ENCODE peak calls at places on chromosomes 5 and 9, in nine cellular contexts. M, J, B, T, P, Y, D, Q and X are unnamed samples.

GRCh38 chr5:139952464-139953070 is 90.5 kb downstream of the NRG2 start:
- DNase-seq in Y (no peak), B (no peak), T (no peak), D (no peak), M (no peak), P (no peak), Q (no peak), J (no peak), X (no peak)

GRCh38 chr5:99315413-99316178 is 386.8 kb upstream of the CHD1 start:
- DNase-seq in Y (no peak), Q (no peak), D (no peak), P (no peak), M (no peak), T (no peak), J (no peak), B (no peak), X (no peak)

GRCh38 chr5:56641635-56642255 is 173.6 kb upstream of the MAP3K1 start:
- DNase-seq in P (no peak), M (no peak), D (no peak), B (no peak), Q (peak; percentile 69), J (no peak), T (no peak), Y (peak; percentile 9), X (no peak)

GRCh38 chr5:172849636-172850453 is 15.8 kb downstream of the ERGIC1 start:
- DNase-seq in D (no peak), T (no peak), B (peak; percentile 84), M (no peak), Q (peak; percentile 95), J (no peak), Y (peak; percentile 41), P (no peak), X (peak; percentile 35)

GRCh38 chr5:81125959-81126358 is 107.2 kb upstream of the CKMT2 start:
- DNase-seq in P (no peak), D (peak; percentile 44), T (no peak), M (no peak), Q (peak; percentile 88), Y (peak; percentile 30), J (peak; percentile 26), B (peak; percentile 8), X (no peak)

GRCh38 chr5:150660108-150660831 is 781 bp upstream of the MYOZ3 start:
- DNase-seq in Q (no peak), D (no peak), P (no peak), B (no peak), Y (no peak), T (no peak), J (no peak), M (no peak), X (no peak)

GRCh38 chr9:126436545-126437269 is 110.1 kb downstream of the MVB12B start:
- DNase-seq in Y (no peak), Q (no peak), J (peak; percentile 16), B (no peak), D (peak; percentile 22), P (no peak), M (no peak), T (no peak), X (peak; percentile 84)

GRCh38 chr9:100352201-100352726 is 478 bp downstream of the TEX10 start:
- DNase-seq in Q (peak; percentile 19), J (peak; percentile 61), M (peak; percentile 43), D (peak; percentile 10), P (no peak), B (peak; percentile 13), Y (peak; percentile 24), T (peak; percentile 39), X (peak; percentile 51)

GRCh38 chr9:123267481-123268239 is 726 bp downstream of the STRBP start:
- DNase-seq in J (peak; percentile 32), B (no peak), T (no peak), M (no peak), D (no peak), Y (peak; percentile 26), Q (peak; percentile 48), P (no peak), X (no peak)

GRCh38 chr9:123269316-123269715 is 930 bp upstream of the STRBP start:
- DNase-seq in J (peak; percentile 16), T (no peak), D (no peak), Y (no peak), Q (no peak), B (no peak), M (no peak), P (no peak), X (no peak)

GRCh38 chr9:123266655-123267421 is 1.5 kb downstream of the STRBP start:
- DNase-seq in T (no peak), J (no peak), B (no peak), Q (no peak), D (no peak), Y (no peak), P (no peak), M (no peak), X (peak; percentile 28)

GRCh38 chr9:123268950-123269302 is 540 bp upstream of the STRBP start:
- DNase-seq in M (no peak), J (no peak), B (no peak), D (no peak), Y (no peak), Q (no peak), P (no peak), T (no peak), X (no peak)

DNA sequence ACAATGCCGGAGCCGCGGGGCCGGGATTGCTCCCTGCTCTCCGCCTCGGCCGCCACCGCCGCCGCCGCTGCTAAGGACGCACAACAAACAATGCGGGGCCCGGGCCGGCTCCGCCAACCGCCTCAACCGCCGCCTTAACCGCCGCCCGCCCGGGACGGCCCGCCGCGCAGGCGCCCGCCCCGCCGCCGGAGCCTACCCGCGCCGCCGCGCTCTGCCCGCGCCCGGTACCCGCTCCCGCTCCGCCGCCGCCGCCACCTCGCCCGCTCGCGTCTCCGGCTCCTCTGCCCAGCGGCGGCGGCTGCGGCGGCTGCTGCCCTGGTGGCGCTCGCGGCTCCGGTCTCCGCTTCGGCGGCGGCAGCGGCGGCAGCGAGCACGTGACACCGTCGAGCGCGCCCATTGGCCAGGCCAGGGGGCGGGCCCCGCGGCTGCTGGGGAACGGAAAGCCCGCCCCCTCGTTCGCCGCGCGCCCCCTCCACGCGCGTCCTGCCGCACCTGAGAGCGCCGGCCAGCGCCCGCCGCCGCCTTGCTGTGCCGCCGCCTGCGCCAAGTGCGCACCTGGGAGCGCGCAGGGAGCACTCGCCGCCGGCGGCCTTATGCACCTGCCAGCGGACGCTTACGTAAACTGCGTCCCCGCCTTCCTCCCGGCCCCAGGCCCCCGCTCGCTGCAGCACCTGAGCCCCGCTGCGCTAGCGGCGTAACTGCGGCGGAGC is at the start of gene STRBP:
- DNase-seq in J (peak; percentile 89), P (peak; percentile 94), D (peak; percentile 61), T (peak; percentile 93), B (peak; percentile 90), Y (peak; percentile 96), M (peak; percentile 85), Q (peak; percentile 94), X (peak; percentile 99)
- TF ChIP-seq POLR2A in J (no peak), P (no peak), D (no peak), T (peak; percentile 55), B (peak; percentile 47), Y (no peak), M (peak; percentile 51), Q (peak; percentile 95), X (peak; percentile 69)

GRCh38 chr9:70420267-70421019 is 6.0 kb upstream of the KLF9 start:
- DNase-seq in Y (peak; percentile 97), M (peak; percentile 59), Q (peak; percentile 96), D (peak; percentile 82), B (peak; percentile 96), T (peak; percentile 95), J (peak; percentile 73), P (peak; percentile 82), X (peak; percentile 85)

GRCh38 chr9:70419546-70420266 is 5.2 kb upstream of the KLF9 start:
- DNase-seq in T (peak; percentile 96), P (peak; percentile 73), Q (peak; percentile 97), J (peak; percentile 94), Y (peak; percentile 98), B (peak; percentile 98), M (peak; percentile 90), D (peak; percentile 96), X (peak; percentile 92)

GRCh38 chr9:70421020-70421271 is 6.5 kb upstream of the KLF9 start:
- DNase-seq in D (no peak), P (no peak), Q (no peak), T (no peak), J (no peak), Y (no peak), B (no peak), M (no peak), X (no peak)

GRCh38 chr9:70421272-70422180 is 7.1 kb upstream of the KLF9 start:
- DNase-seq in M (no peak), Y (peak; percentile 33), P (peak; percentile 48), J (peak; percentile 17), D (peak; percentile 54), B (no peak), Q (peak; percentile 41), T (no peak), X (no peak)

DNA sequence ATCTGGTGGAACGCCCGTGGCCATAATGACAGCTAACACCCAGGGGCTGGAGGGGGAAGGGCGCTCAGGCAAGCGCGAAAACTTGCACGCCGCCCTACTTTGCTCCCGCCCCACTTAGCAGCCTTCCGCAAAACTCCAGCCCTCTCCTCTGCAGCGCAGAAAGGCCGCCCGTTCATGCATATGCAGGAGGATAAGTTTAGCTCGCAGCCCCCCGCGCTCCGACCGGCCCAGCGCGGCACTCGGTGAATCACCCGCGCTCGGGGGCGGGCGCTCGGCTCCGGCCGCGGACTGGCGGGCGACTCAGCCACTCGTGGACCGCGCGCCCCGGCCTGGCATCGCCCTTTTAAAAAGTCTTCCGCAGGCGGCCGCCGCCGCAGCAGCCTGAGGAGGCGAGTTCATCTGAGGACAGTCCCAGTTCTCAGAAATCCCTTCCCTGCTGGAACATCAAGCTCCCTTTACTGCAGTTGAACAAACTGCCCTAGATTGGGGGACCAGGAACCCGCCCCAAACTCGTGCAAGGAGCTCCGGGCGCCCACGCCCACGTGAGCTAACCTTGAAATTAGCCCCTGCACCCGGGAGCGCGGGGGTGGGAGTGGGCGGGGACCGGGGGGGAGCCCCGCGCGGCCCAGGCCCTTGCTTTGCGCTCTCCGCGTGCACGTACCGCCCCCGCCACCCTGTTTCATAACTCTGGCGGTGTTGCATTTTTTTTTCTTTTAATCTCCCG is 4.5 kb upstream of the KLF9 start:
- DNase-seq in Q (peak; percentile 98), J (peak; percentile 91), P (peak; percentile 86), M (peak; percentile 87), B (peak; percentile 96), Y (peak; percentile 96), D (peak; percentile 96), T (peak; percentile 97), X (peak; percentile 94)
- TF ChIP-seq POLR2A in Q (peak; percentile 93), J (peak; percentile 50), P (no peak), M (peak; percentile 36), B (peak; percentile 81), Y (no peak), D (peak; percentile 81), T (peak; percentile 94), X (peak; percentile 29)

GRCh38 chr5:10301266-10301665 is 6.4 kb downstream of the CMBL start:
- DNase-seq in J (no peak), B (no peak), M (no peak), Q (peak; percentile 22), P (no peak), Y (peak; percentile 23), T (no peak), D (no peak), X (no peak)

GRCh38 chr5:10303201-10303600 is 4.5 kb downstream of the CMBL start:
- DNase-seq in D (no peak), P (no peak), M (no peak), B (no peak), Y (no peak), J (no peak), Q (no peak), T (no peak), X (no peak)

GRCh38 chr5:10303699-10304170 is 4.0 kb downstream of the CMBL start:
- DNase-seq in J (no peak), T (no peak), Q (no peak), D (no peak), P (no peak), B (no peak), Y (peak; percentile 48), M (no peak), X (no peak)

GRCh38 chr5:10300246-10300645 is 7.5 kb downstream of the CMBL start:
- DNase-seq in B (no peak), Y (no peak), T (no peak), D (no peak), Q (no peak), M (no peak), J (no peak), P (no peak), X (no peak)

DNA sequence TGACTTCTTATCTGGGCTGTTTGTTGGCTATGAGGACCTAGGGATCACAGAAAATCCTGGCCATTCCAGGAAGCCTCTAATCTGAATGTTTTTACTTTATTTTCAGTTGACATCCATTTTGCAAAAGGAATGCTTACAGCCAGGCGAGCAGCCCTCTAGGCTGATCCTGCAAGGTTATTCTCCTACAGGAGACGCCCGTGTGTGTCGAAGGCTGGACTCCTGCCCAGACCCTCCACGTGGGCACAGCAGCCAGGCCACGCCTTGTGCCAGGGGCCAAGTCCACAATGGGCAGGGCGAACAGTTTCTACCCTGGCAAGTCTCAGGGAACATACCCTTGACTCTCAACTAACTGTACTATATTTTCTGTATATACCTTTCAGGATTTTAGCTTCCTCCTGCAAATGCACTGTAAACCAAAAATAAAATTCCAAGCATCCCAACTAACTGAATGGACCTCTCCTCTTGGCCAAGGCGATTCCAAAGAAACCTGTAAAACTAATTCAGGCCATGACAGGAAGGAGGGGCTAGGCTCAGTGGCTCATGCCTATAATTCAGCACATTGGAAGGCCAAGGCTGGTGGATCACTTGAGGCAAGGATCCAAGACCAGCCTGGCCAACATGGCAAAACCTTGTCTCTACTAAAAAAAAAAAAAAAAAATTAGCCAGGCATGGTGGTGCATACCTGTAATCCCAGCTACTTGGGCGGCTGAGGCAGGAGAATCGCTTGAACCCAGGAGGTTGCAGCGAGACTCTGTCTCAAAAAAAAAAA is 5.7 kb downstream of the CMBL start:
- DNase-seq in D (no peak), P (no peak), Y (peak; percentile 98), T (peak; percentile 86), J (no peak), B (peak; percentile 91), M (peak; percentile 48), Q (peak; percentile 98), X (peak; percentile 68)
- TF ChIP-seq POLR2A in D (no peak), P (no peak), Y (peak; percentile 56), T (no peak), J (no peak), B (no peak), M (no peak), Q (peak; percentile 53), X (no peak)

GRCh38 chr9:129484325-129485000 is 136.4 kb downstream of the C9orf50 start:
- DNase-seq in B (no peak), Y (no peak), D (no peak), M (no peak), P (no peak), Q (no peak), T (no peak), J (no peak), X (no peak)

GRCh38 chr9:129481824-129482511 is 138.9 kb downstream of the C9orf50 start:
- DNase-seq in Y (peak; percentile 40), P (no peak), T (peak; percentile 77), B (no peak), D (no peak), J (no peak), M (no peak), Q (peak; percentile 37), X (no peak)

GRCh38 chr9:129483467-129484324 is 137.2 kb downstream of the C9orf50 start:
- DNase-seq in M (peak; percentile 79), Y (peak; percentile 87), Q (peak; percentile 98), P (no peak), T (peak; percentile 91), J (peak; percentile 31), B (peak; percentile 93), D (peak; percentile 85), X (no peak)

GRCh38 chr9:129481424-129481823 is 139.5 kb downstream of the C9orf50 start:
- DNase-seq in M (no peak), T (no peak), D (no peak), Q (no peak), P (no peak), B (no peak), Y (no peak), J (no peak), X (no peak)

DNA sequence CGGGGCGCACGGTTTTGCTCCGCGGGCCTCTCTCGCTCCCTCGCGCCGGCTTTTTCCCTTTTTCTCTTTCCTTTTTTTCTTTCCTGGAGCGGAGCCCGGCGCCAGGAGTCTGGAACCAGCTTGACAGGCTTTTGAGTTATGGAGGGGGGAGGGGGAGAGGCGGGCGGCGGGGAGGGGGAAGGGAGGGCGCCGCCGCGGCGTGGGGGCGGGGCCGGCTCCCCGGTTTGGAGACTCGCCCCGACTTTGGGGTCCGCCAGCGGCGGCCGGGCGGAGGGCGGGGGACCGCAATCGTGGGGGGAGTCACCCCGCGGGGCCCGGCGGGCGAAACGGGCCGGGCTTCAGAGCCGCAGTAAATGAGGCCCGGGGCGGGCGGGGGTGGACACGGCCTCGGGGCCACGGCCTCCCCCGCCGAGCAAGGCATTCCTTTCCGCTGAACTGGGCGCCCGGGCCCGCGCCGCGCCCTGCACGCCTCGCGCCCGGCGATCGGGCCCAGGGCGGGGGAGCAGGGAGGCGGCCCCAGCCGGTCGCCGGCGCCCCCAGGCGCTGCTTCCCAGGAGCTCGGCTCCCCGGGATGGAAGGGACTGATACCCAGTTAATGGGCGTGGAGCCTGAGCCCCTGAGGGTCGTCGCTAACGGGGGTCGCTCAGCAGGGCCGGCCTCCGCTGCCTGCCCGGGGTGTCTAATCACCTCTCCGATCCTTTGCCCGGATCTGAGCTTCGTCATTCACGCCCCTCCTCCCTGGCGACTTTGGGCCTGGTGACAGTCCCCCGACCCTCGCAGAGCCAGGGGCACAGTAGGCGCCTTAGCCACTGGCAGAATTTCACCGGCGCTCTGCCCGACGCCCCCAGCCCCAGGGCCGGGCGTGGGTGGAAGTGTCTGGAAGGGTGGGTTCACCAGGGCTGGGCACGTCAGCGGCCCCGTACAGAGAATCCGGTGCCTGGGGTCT is 138.1 kb downstream of the C9orf50 start:
- DNase-seq in T (peak; percentile 93), D (peak; percentile 84), Y (peak; percentile 94), P (no peak), B (peak; percentile 88), Q (peak; percentile 94), M (no peak), J (peak; percentile 38), X (no peak)
- TF ChIP-seq POLR2A in T (peak; percentile 32), D (peak; percentile 30), Y (peak; percentile 60), P (no peak), B (peak; percentile 19), Q (no peak), M (peak; percentile 29), J (no peak), X (peak; percentile 25)